ENCODE peak calls at places on chromosome 17, in nine cellular contexts. O, U, X, B, M, R, Y, T and H are unnamed samples.

GRCh38 chr17:64063766-64064224 is 43.4 kb upstream of the ICAM2 start:
- DNase-seq in O (no peak), U (peak), X (peak), B (peak), M (no peak), R (no peak), Y (peak), T (peak), H (no peak)

GRCh38 chr17:38922538-38923291 is 2.7 kb upstream of the LASP1NB start:
- DNase-seq in O (no peak), U (peak), X (no peak), B (peak), M (peak), R (no peak), Y (no peak), T (peak), H (peak)

GRCh38 chr17:27549251-27549919 is 81.6 kb upstream of the LGALS9 start:
- DNase-seq in O (no peak), U (no peak), X (no peak), B (no peak), M (no peak), R (no peak), Y (no peak), T (no peak), H (no peak)

GRCh38 chr17:956905-957304 is 22.7 kb downstream of the NXN start:
- DNase-seq in O (no peak), U (no peak), X (no peak), B (no peak), M (no peak), R (no peak), Y (no peak), T (no peak), H (no peak)

GRCh38 chr17:57943140-57943539 is 12.1 kb downstream of the CUEDC1 start:
- DNase-seq in O (no peak), U (no peak), X (no peak), B (no peak), M (no peak), R (no peak), Y (no peak), T (peak), H (no peak)

GRCh38 chr17:57861737-57862409 is 12.0 kb upstream of the MRPS23 start:
- DNase-seq in O (no peak), U (no peak), X (no peak), B (no peak), M (no peak), R (no peak), Y (no peak), T (peak), H (peak)

GRCh38 chr17:13429201-13429600 is 172.5 kb downstream of the HS3ST3A1 start:
- DNase-seq in O (no peak), U (no peak), X (no peak), B (no peak), M (no peak), R (no peak), Y (no peak), T (peak), H (peak)

GRCh38 chr17:61793565-61793964 is 69.8 kb downstream of the BRIP1 start:
- DNase-seq in O (no peak), U (no peak), X (no peak), B (no peak), M (no peak), R (no peak), Y (no peak), T (no peak), H (no peak)

GRCh38 chr17:80379348-80379747 is 35.6 kb upstream of the ENDOV start:
- DNase-seq in O (no peak), U (no peak), X (no peak), B (no peak), M (no peak), R (no peak), Y (no peak), T (no peak), H (no peak)

GRCh38 chr17:56595831-56596740 is 2.6 kb downstream of the NOG start:
- DNase-seq in O (no peak), U (peak), X (no peak), B (peak), M (no peak), R (no peak), Y (peak), T (no peak), H (no peak)

GRCh38 chr17:77516902-77517301 is 376.1 kb downstream of the SEC14L1 start:
- DNase-seq in O (no peak), U (no peak), X (no peak), B (no peak), M (no peak), R (no peak), Y (no peak), T (peak), H (no peak)

GRCh38 chr17:47276868-47277267 is 23.2 kb downstream of the ITGB3 start:
- DNase-seq in O (no peak), U (no peak), X (no peak), B (no peak), M (peak), R (no peak), Y (no peak), T (peak), H (no peak)

GRCh38 chr17:82160081-82160480 is 52.6 kb downstream of the CCDC57 start:
- DNase-seq in O (no peak), U (no peak), X (no peak), B (no peak), M (no peak), R (no peak), Y (no peak), T (peak), H (no peak)

GRCh38 chr17:1174490-1174889 is 5.3 kb downstream of the ABR start:
- DNase-seq in O (no peak), U (no peak), X (no peak), B (no peak), M (peak), R (no peak), Y (no peak), T (no peak), H (no peak)

GRCh38 chr17:19986941-19987714 is 9.5 kb upstream of the AKAP10 start:
- DNase-seq in O (no peak), U (no peak), X (no peak), B (no peak), M (no peak), R (no peak), Y (no peak), T (no peak), H (no peak)

GRCh38 chr17:82836823-82837357 is 2.9 kb downstream of the ZNF750 start:
- DNase-seq in O (no peak), U (no peak), X (no peak), B (no peak), M (peak), R (no peak), Y (no peak), T (no peak), H (no peak)

GRCh38 chr17:32755045-32755805 is 121.7 kb downstream of the MYO1D start:
- DNase-seq in O (no peak), U (no peak), X (no peak), B (no peak), M (peak), R (no peak), Y (no peak), T (peak), H (no peak)

GRCh38 chr17:76270127-76270592 is 5.0 kb downstream of the UBALD2 start:
- DNase-seq in O (no peak), U (peak), X (no peak), B (peak), M (no peak), R (no peak), Y (no peak), T (no peak), H (no peak)

GRCh38 chr17:54085020-54085419 is 262.3 kb downstream of the KIF2B start:
- DNase-seq in O (no peak), U (no peak), X (no peak), B (no peak), M (no peak), R (no peak), Y (no peak), T (no peak), H (no peak)

GRCh38 chr17:83179811-83180210 is 100.4 kb downstream of the METRNL start:
- DNase-seq in O (no peak), U (no peak), X (no peak), B (peak), M (no peak), R (no peak), Y (no peak), T (no peak), H (peak)

GRCh38 chr17:68533887-68534700 is 21.9 kb downstream of the PRKAR1A start:
- DNase-seq in O (no peak), U (no peak), X (no peak), B (no peak), M (peak), R (no peak), Y (no peak), T (peak), H (no peak)

GRCh38 chr17:68600881-68601564 is at the start of gene FAM20A:
- DNase-seq in O (no peak), U (peak), X (no peak), B (no peak), M (peak), R (no peak), Y (no peak), T (no peak), H (peak)

GRCh38 chr17:45996282-45996937 is 2.6 kb upstream of the STH start:
- DNase-seq in O (no peak), U (no peak), X (no peak), B (no peak), M (no peak), R (no peak), Y (no peak), T (no peak), H (no peak)

GRCh38 chr17:16927641-16928321 is 44.1 kb downstream of the TNFRSF13B start:
- DNase-seq in O (no peak), U (no peak), X (no peak), B (no peak), M (no peak), R (no peak), Y (no peak), T (no peak), H (no peak)

GRCh38 chr17:77319211-77320031 is 178.7 kb downstream of the SEC14L1 start:
- DNase-seq in O (no peak), U (peak), X (no peak), B (peak), M (no peak), R (no peak), Y (peak), T (peak), H (peak)

GRCh38 chr17:78053777-78054468 is 74.6 kb downstream of the TMC6 start:
- DNase-seq in O (no peak), U (no peak), X (no peak), B (no peak), M (no peak), R (no peak), Y (no peak), T (no peak), H (no peak)

GRCh38 chr17:50468120-50469004 is at the start of gene CHAD:
- DNase-seq in O (no peak), U (no peak), X (no peak), B (no peak), M (no peak), R (no peak), Y (no peak), T (no peak), H (no peak)

GRCh38 chr17:74089869-74090464 is 113.5 kb upstream of the RPL38 start:
- DNase-seq in O (no peak), U (peak), X (peak), B (peak), M (peak), R (no peak), Y (no peak), T (peak), H (no peak)

GRCh38 chr17:71467719-71468118 is 653.1 kb upstream of the SOX9 start:
- DNase-seq in O (no peak), U (no peak), X (no peak), B (no peak), M (no peak), R (no peak), Y (no peak), T (no peak), H (no peak)

GRCh38 chr17:2181206-2181983 is 122.2 kb downstream of the SMG6 start:
- DNase-seq in O (no peak), U (no peak), X (no peak), B (no peak), M (no peak), R (no peak), Y (no peak), T (peak), H (no peak)

GRCh38 chr17:79311373-79311772 is 236.7 kb downstream of the ENGASE start:
- DNase-seq in O (no peak), U (no peak), X (no peak), B (no peak), M (no peak), R (no peak), Y (no peak), T (no peak), H (no peak)

GRCh38 chr17:50304781-50305404 is 30.6 kb downstream of the TMEM92 start:
- DNase-seq in O (no peak), U (no peak), X (no peak), B (no peak), M (peak), R (no peak), Y (no peak), T (peak), H (no peak)

GRCh38 chr17:63537001-63537400 is 13.3 kb upstream of the DCAF7 start:
- DNase-seq in O (no peak), U (no peak), X (no peak), B (no peak), M (no peak), R (no peak), Y (no peak), T (no peak), H (no peak)

GRCh38 chr17:78823282-78824046 is 17.1 kb downstream of the USP36 start:
- DNase-seq in O (no peak), U (no peak), X (no peak), B (no peak), M (no peak), R (no peak), Y (no peak), T (no peak), H (no peak)

GRCh38 chr17:54899721-54900456 is 763 bp upstream of the TOM1L1 start:
- DNase-seq in O (no peak), U (no peak), X (no peak), B (no peak), M (no peak), R (no peak), Y (no peak), T (no peak), H (no peak)

GRCh38 chr17:79036609-79037008 is 12.6 kb downstream of the C1QTNF1 start:
- DNase-seq in O (no peak), U (no peak), X (no peak), B (no peak), M (no peak), R (no peak), Y (no peak), T (peak), H (no peak)

GRCh38 chr17:48125829-48126612 is 18.5 kb downstream of the SNX11 start:
- DNase-seq in O (no peak), U (no peak), X (no peak), B (no peak), M (peak), R (no peak), Y (no peak), T (no peak), H (no peak)